ENCODE peak calls at places on chromosomes 2 and 18, in five cellular contexts. W is CD4-positive, CD25-positive, alpha-beta regulatory T cell; H is K562; D is RWPE1; L is endothelial cell of umbilical vein. Q is an unnamed sample.

GRCh38 chr18:66867653-66868052 is 263.8 kb upstream of the CDH19 start:
- DNase-seq in W (no peak), H (no peak), D (peak; percentile 0), L (no peak), Q (no peak)

GRCh38 chr18:57337890-57338289 is 14.5 kb upstream of the ST8SIA3 start:
- DNase-seq in W (no peak), H (no peak), D (no peak), L (no peak), Q (no peak)

GRCh38 chr2:239494578-239494977 is 93.8 kb upstream of the HDAC4 start:
- DNase-seq in W (no peak), H (no peak), D (no peak), L (no peak), Q (no peak)

GRCh38 chr18:60892441-60892840 is 440.8 kb upstream of the CDH20 start:
- DNase-seq in W (no peak), H (no peak), D (peak; percentile 23), L (peak; percentile 30), Q (no peak)

GRCh38 chr2:148534416-148535205 is 109.9 kb upstream of the EPC2 start:
- DNase-seq in W (no peak), H (no peak), D (no peak), L (no peak), Q (no peak)

GRCh38 chr2:45013229-45014015 is 4.2 kb upstream of the SIX2 start:
- DNase-seq in W (no peak), H (no peak), D (no peak), L (no peak), Q (no peak)

GRCh38 chr2:70003093-70003830 is 41.8 kb upstream of the ASPRV1 start:
- DNase-seq in W (no peak), H (no peak), D (no peak), L (no peak), Q (no peak)

GRCh38 chr2:48249631-48250473 is 280.1 kb upstream of the STON1 start:
- DNase-seq in W (no peak), H (no peak), D (no peak), L (peak; percentile 22), Q (no peak)

GRCh38 chr2:142857247-142858154 is 20.0 kb upstream of the KYNU start:
- DNase-seq in W (no peak), H (no peak), D (peak; percentile 42), L (no peak), Q (no peak)

GRCh38 chr2:128281852-128282245 is 36.8 kb downstream of the HS6ST1 start:
- DNase-seq in W (no peak), H (no peak), D (no peak), L (no peak), Q (no peak)

GRCh38 chr2:162826901-162827300 is 11.7 kb downstream of the KCNH7 start:
- DNase-seq in W (no peak), H (no peak), D (no peak), L (no peak), Q (no peak)

DNA sequence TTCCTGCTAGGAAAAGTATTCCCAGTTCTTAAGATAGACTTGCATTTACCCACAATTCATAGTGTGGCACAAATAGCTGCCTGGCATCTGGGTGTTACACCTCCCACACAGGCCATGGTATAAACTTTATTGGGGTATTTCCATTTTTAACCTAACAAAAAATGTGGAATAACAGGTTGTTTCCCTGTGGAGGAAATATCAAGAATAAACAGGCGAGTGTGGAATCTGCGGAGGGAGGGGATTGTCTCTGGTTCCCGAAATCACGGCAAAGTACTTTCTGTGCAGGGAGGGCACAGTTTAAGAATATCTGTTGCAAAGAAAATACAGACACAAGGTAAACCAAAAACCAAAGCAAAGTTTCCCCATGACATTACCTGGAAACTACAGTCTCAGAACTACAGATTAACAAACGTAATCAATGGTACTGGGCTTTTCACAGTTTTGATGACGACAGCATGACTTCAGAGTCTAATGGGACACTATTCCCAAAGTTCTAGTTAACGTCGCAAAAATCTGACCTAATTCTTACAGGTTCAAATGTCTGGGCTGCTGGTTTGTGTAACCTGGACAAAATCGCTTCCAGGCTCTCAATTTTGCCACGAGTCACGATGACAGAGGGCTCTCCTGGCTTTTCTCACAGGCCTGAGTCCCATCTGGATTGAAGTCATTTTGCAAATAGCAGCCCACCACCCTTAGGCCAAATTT is 1.4 kb downstream of the STARD7 start:
- DNase-seq in W (no peak), H (peak; percentile 28), D (no peak), L (no peak), Q (no peak)
- H3K27ac ChIP-seq in W (peak overlapping the region; percentile 89), H (peak overlapping the region; percentile 97), D (peak overlapping the region; percentile 96), L (peak overlapping the region; percentile 87), Q (peak overlapping the region; percentile 92)

GRCh38 chr2:28642796-28643195 is 108.8 kb upstream of the PPP1CB start:
- DNase-seq in W (no peak), H (no peak), D (no peak), L (no peak), Q (no peak)
- H3K27ac ChIP-seq in W (no peak overlapping the region), H (no peak overlapping the region), D (peak overlapping the region; percentile 93), L (no peak overlapping the region), Q (no peak overlapping the region)

DNA sequence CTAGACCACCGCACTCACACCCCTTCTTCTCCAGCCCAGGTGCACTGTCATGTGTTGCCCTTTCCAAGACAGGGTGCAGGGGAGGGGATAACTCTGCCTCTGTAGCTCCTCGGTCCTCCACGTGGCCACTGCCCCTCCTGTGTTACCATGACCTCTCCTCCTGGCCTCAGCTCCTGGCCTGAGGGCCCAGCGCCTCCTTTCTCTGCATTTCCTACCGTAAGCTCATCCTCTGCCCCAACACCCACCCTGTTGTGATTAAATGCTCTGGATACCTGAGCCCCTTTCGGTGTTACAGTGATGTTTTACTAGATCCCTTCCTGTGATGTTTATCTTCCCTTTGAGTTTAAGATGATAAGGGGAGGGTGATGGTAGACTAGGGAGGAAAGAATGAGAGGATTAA is 242.3 kb downstream of the PTPRM start:
- DNase-seq in W (no peak), H (no peak), D (no peak), L (no peak), Q (no peak)
- H3K27ac ChIP-seq in W (no peak overlapping the region), H (no peak overlapping the region), D (no peak overlapping the region), L (no peak overlapping the region), Q (no peak overlapping the region)

GRCh38 chr2:46329340-46329739 is 32.1 kb downstream of the EPAS1 start:
- DNase-seq in W (no peak), H (no peak), D (no peak), L (no peak), Q (no peak)

GRCh38 chr2:46329803-46330775 is 32.9 kb downstream of the EPAS1 start:
- DNase-seq in W (no peak), H (no peak), D (peak; percentile 73), L (no peak), Q (no peak)

GRCh38 chr2:46326231-46326980 is 29.2 kb downstream of the EPAS1 start:
- DNase-seq in W (no peak), H (peak; percentile 44), D (peak; percentile 89), L (no peak), Q (no peak)

GRCh38 chr2:46327627-46328026 is 30.4 kb downstream of the EPAS1 start:
- DNase-seq in W (no peak), H (no peak), D (no peak), L (no peak), Q (no peak)

GRCh38 chr2:46328316-46328715 is 31.1 kb downstream of the EPAS1 start:
- DNase-seq in W (no peak), H (peak; percentile 40), D (no peak), L (no peak), Q (no peak)
- H3K27ac ChIP-seq in W (no peak overlapping the region), H (no peak overlapping the region), D (peak overlapping the region; percentile 55), L (no peak overlapping the region), Q (no peak overlapping the region)

DNA sequence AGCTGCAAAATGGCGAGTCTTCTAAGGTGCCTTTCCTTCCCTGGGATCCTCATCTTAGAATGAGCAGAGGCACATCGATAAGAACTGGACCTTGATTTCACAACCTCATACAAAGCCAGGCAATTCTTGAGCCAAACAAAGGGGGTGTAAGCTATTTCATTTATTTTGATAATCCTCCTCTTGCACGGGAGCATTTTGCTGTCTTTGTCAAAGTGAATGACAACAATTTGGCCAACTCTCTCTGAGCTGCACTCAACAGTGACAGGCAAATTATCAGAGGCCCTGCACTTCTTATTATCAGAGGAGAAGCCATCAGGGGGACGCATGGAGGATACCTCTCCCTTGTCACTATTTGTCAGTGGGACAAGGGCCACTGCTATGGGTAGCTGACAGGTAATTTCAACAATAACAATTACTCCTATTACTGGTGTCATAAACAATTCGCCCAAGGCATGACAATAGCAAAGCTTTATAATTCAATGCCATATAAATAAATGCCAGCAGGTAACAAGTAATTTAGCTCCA is 260.3 kb downstream of the MEIS1 start:
- DNase-seq in W (no peak), H (no peak), D (no peak), L (no peak), Q (no peak)
- H3K27ac ChIP-seq in W (no peak overlapping the region), H (no peak overlapping the region), D (no peak overlapping the region), L (no peak overlapping the region), Q (no peak overlapping the region)